ENCODE peak calls at places on chromosomes 7 and 10, in four cellular contexts. One of them, this sample, is unnamed.

GRCh38 chr7:1024876-1025746 is 19.2 kb upstream of the GPR146 start:
- DNase-seq in GM12865: no peak
- DNase-seq in astrocyte of the spinal cord: no peak
- DNase-seq in osteoblast: no peak
- DNase-seq in this sample: no peak

GRCh38 chr7:154927624-154928125 is 75.2 kb downstream of the PAXIP1 start:
- DNase-seq in astrocyte of the spinal cord: peak
- DNase-seq in GM12865: peak
- DNase-seq in osteoblast: no peak
- DNase-seq in this sample: peak

GRCh38 chr7:112442210-112442609 is 8.1 kb upstream of the IFRD1 start:
- DNase-seq in GM12865: no peak
- DNase-seq in astrocyte of the spinal cord: no peak
- DNase-seq in osteoblast: no peak
- DNase-seq in this sample: no peak

GRCh38 chr10:47277352-47278151 is 22.4 kb upstream of the GDF10 start:
- DNase-seq in osteoblast: no peak
- DNase-seq in GM12865: no peak
- DNase-seq in astrocyte of the spinal cord: no peak
- DNase-seq in this sample: no peak

GRCh38 chr10:22325272-22325947 is 4.5 kb downstream of the BMI1 start:
- DNase-seq in GM12865: peak
- DNase-seq in osteoblast: peak
- DNase-seq in astrocyte of the spinal cord: peak
- DNase-seq in this sample: peak

GRCh38 chr10:109895095-109895818 is 28.1 kb downstream of the XPNPEP1 start:
- DNase-seq in osteoblast: no peak
- DNase-seq in astrocyte of the spinal cord: peak
- DNase-seq in GM12865: no peak
- DNase-seq in this sample: no peak

GRCh38 chr7:32588657-32589056 is 93.4 kb downstream of the AVL9 start:
- DNase-seq in osteoblast: peak
- DNase-seq in GM12865: peak
- DNase-seq in astrocyte of the spinal cord: peak
- DNase-seq in this sample: no peak

GRCh38 chr10:110746969-110747608 is 103.0 kb downstream of the RBM20 start:
- DNase-seq in osteoblast: no peak
- DNase-seq in GM12865: peak
- DNase-seq in astrocyte of the spinal cord: no peak
- DNase-seq in this sample: no peak

GRCh38 chr7:91233201-91233600 is 31.0 kb upstream of the FZD1 start:
- DNase-seq in GM12865: no peak
- DNase-seq in astrocyte of the spinal cord: no peak
- DNase-seq in osteoblast: no peak
- DNase-seq in this sample: no peak

GRCh38 chr10:34319197-34319846 is 495.8 kb downstream of the PARD3 start:
- DNase-seq in astrocyte of the spinal cord: peak
- DNase-seq in GM12865: no peak
- DNase-seq in osteoblast: peak
- DNase-seq in this sample: no peak

This sample was measured in H7.